ENCODE peak calls at places on chromosomes 3 and 15, in four cellular contexts. One of them, this sample, is unnamed.

GRCh38 chr3:105369501-105370371 is 3.0 kb downstream of the ALCAM start:
- DNase-seq in dorsolateral prefrontal cortex: peak; percentile 75
- DNase-seq in fibroblast of lung: peak; percentile 86
- DNase-seq in AG09319: no peak
- DNase-seq in this sample: peak; percentile 73

GRCh38 chr3:129958715-129959114 is 15.8 kb upstream of the TRH start:
- DNase-seq in dorsolateral prefrontal cortex: no peak
- DNase-seq in fibroblast of lung: no peak
- DNase-seq in AG09319: no peak
- DNase-seq in this sample: no peak

GRCh38 chr15:90478981-90479481 is 50.7 kb upstream of the CRTC3 start:
- DNase-seq in dorsolateral prefrontal cortex: no peak
- DNase-seq in fibroblast of lung: no peak
- DNase-seq in AG09319: no peak
- DNase-seq in this sample: no peak

GRCh38 chr3:22632566-22632965 is 570.6 kb upstream of the UBE2E2 start:
- DNase-seq in dorsolateral prefrontal cortex: no peak
- DNase-seq in fibroblast of lung: no peak
- DNase-seq in AG09319: no peak
- DNase-seq in this sample: no peak

GRCh38 chr3:133570139-133570936 is 3.1 kb upstream of the CDV3 start:
- DNase-seq in dorsolateral prefrontal cortex: no peak
- DNase-seq in fibroblast of lung: peak; percentile 57
- DNase-seq in AG09319: no peak
- DNase-seq in this sample: peak; percentile 96

GRCh38 chr3:13894812-13895154 is 14.9 kb upstream of the WNT7A start:
- DNase-seq in dorsolateral prefrontal cortex: peak; percentile 43
- DNase-seq in fibroblast of lung: no peak
- DNase-seq in AG09319: no peak
- DNase-seq in this sample: no peak

GRCh38 chr15:68820205-68820588 is 498 bp downstream of the ANP32A start:
- DNase-seq in dorsolateral prefrontal cortex: peak; percentile 58
- DNase-seq in fibroblast of lung: no peak
- DNase-seq in AG09319: no peak
- DNase-seq in this sample: no peak

GRCh38 chr3:183435701-183436100 is 7.3 kb upstream of the MCF2L2 start:
- DNase-seq in dorsolateral prefrontal cortex: no peak
- DNase-seq in fibroblast of lung: no peak
- DNase-seq in AG09319: no peak
- DNase-seq in this sample: no peak

GRCh38 chr15:91132079-91132478 is 32.0 kb downstream of the SV2B start:
- DNase-seq in dorsolateral prefrontal cortex: no peak
- DNase-seq in fibroblast of lung: no peak
- DNase-seq in AG09319: no peak
- DNase-seq in this sample: no peak

GRCh38 chr15:64751464-64751863 is 23.9 kb downstream of the RBPMS2 start:
- DNase-seq in dorsolateral prefrontal cortex: no peak
- DNase-seq in fibroblast of lung: no peak
- DNase-seq in AG09319: no peak
- DNase-seq in this sample: no peak

GRCh38 chr3:32239638-32240550 is 1.4 kb downstream of the CMTM8 start:
- DNase-seq in dorsolateral prefrontal cortex: no peak
- DNase-seq in fibroblast of lung: peak; percentile 25
- DNase-seq in AG09319: no peak
- DNase-seq in this sample: no peak

GRCh38 chr3:126202281-126203079 is 22.1 kb upstream of the ALDH1L1 start:
- DNase-seq in dorsolateral prefrontal cortex: no peak
- DNase-seq in fibroblast of lung: no peak
- DNase-seq in AG09319: no peak
- DNase-seq in this sample: no peak

GRCh38 chr3:58999134-58999778 is 50.6 kb downstream of the CFAP20DC start:
- DNase-seq in dorsolateral prefrontal cortex: no peak
- DNase-seq in fibroblast of lung: peak; percentile 10
- DNase-seq in AG09319: no peak
- DNase-seq in this sample: peak; percentile 10

GRCh38 chr3:79361748-79362378 is 405.9 kb downstream of the ROBO1 start:
- DNase-seq in dorsolateral prefrontal cortex: no peak
- DNase-seq in fibroblast of lung: peak; percentile 71
- DNase-seq in AG09319: no peak
- DNase-seq in this sample: peak; percentile 45

DNA sequence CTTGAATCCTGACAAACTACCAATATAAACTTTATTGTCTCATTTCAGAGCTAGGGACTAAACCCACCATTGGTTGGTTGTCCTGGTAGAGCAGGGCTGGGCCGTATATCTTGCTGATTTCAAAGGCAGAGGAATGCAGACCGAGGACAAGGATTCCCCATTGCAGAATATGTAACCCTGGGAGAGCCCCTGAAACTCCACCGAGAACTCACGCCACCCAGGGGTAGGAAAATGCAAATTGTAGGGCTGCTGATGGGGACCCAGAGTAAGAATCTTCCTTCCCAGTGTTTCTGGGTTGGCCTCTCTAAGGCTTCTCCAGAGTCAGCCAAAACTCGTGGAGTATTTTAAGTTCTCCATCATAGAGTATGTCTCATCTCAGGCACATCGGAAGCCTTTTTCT is 235.3 kb downstream of the ABHD5 start:
- DNase-seq in dorsolateral prefrontal cortex: no peak
- DNase-seq in fibroblast of lung: no peak
- DNase-seq in AG09319: no peak
- DNase-seq in this sample: no peak
- TF ChIP-seq CTCF in dorsolateral prefrontal cortex: no peak
- TF ChIP-seq CTCF in fibroblast of lung: no peak
- TF ChIP-seq CTCF in AG09319: no peak
- TF ChIP-seq CTCF in this sample: no peak

GRCh38 chr3:107543666-107544065 is 20.9 kb downstream of the BBX start:
- DNase-seq in dorsolateral prefrontal cortex: no peak
- DNase-seq in fibroblast of lung: peak; percentile 20
- DNase-seq in AG09319: no peak
- DNase-seq in this sample: no peak
- TF ChIP-seq CTCF in dorsolateral prefrontal cortex: peak; percentile 54
- TF ChIP-seq CTCF in fibroblast of lung: no peak
- TF ChIP-seq CTCF in AG09319: no peak
- TF ChIP-seq CTCF in this sample: peak; percentile 8

DNA sequence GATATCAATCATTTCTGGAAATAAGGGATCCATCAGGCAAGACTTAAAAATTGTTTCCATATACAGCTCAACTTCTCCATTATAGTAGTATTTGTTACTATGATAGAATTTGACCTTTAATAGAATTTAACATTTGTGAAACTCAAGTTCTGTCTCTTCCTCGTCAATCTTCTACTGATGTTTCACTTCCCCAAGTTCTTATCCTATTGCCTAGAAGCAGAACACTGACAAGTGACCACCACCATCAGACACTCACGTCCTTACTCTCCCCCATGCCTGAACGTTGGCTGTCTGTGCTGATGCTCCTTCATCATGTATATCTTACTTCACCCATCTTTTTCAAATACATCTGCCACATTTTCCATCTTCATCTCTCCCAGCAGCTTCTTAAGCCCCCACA is 26.6 kb upstream of the TAFA4 start:
- DNase-seq in dorsolateral prefrontal cortex: no peak
- DNase-seq in fibroblast of lung: no peak
- DNase-seq in AG09319: no peak
- DNase-seq in this sample: no peak
- TF ChIP-seq CTCF in dorsolateral prefrontal cortex: no peak
- TF ChIP-seq CTCF in fibroblast of lung: no peak
- TF ChIP-seq CTCF in AG09319: no peak
- TF ChIP-seq CTCF in this sample: no peak

DNA sequence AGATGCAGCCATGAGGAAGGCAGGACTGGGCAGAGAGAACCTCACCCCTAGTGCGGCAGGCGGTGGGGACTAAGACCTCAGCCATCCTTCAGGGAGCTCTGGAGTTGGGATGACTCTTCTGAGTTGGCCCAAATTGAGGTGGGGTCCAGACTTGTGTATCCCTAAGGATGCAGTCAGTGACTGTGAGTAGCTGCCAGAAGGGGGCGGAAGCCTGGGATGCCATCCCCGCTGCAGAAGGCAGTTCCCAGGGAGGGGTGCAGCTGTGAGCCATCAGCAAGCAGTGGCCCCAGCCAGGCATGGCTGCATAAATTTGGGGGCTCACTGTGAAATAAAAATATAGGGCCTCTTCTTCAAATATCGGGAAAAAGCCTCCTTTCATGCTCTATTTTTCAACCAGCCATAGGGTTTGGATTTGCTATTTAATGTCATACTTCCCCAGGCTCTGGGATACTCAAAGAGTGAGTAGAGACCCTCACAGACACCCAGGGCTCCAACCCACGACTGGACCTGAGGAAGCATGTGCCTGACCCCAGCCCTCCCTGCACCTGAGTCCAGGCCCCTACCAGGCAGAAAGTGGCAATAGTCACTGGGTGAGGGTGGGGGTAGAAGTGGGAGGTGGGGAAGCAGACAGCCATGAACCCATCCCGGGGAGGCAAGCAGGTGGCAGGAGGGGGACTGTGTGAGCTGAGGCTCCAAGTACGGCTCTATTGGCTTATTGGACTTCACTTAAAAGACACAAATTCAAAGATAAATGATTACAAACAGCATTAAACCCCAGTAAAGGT is 30.5 kb downstream of the GRK7 start:
- DNase-seq in dorsolateral prefrontal cortex: no peak
- DNase-seq in fibroblast of lung: no peak
- DNase-seq in AG09319: no peak
- DNase-seq in this sample: no peak
- TF ChIP-seq CTCF in dorsolateral prefrontal cortex: no peak
- TF ChIP-seq CTCF in fibroblast of lung: no peak
- TF ChIP-seq CTCF in AG09319: no peak
- TF ChIP-seq CTCF in this sample: no peak

GRCh38 chr15:98174286-98174685 is 213.8 kb downstream of the ARRDC4 start:
- DNase-seq in dorsolateral prefrontal cortex: no peak
- DNase-seq in fibroblast of lung: no peak
- DNase-seq in AG09319: no peak
- DNase-seq in this sample: peak; percentile 37

GRCh38 chr15:98177950-98178848 is 217.7 kb downstream of the ARRDC4 start:
- DNase-seq in dorsolateral prefrontal cortex: peak; percentile 42
- DNase-seq in fibroblast of lung: peak; percentile 71
- DNase-seq in AG09319: peak; percentile 25
- DNase-seq in this sample: peak; percentile 75
- TF ChIP-seq CTCF in dorsolateral prefrontal cortex: peak; percentile 57
- TF ChIP-seq CTCF in fibroblast of lung: peak; percentile 86
- TF ChIP-seq CTCF in AG09319: peak; percentile 92
- TF ChIP-seq CTCF in this sample: peak; percentile 99